ENCODE peak calls at places on chromosomes 6 and 20, in four cellular contexts. F is CD4-positive, CD25-positive, alpha-beta regulatory T cell; X is tibial nerve; G is psoas muscle. D is an unnamed sample.

GRCh38 chr6:36618366-36619355 is 24.5 kb downstream of the SRSF3 start:
- DNase-seq in F (no peak), X (no peak), G (no peak), D (peak; percentile 32)

GRCh38 chr6:116386581-116387299 is 16.0 kb downstream of the DSE start:
- DNase-seq in F (no peak), X (no peak), G (no peak), D (no peak)

GRCh38 chr20:58042626-58043025 is 185.8 kb downstream of the ANKRD60 start:
- DNase-seq in F (no peak), X (no peak), G (no peak), D (no peak)

GRCh38 chr20:49909499-49910339 is 5.6 kb downstream of the SPATA2 start:
- DNase-seq in F (no peak), X (no peak), G (peak; percentile 87), D (peak; percentile 65)

GRCh38 chr20:15902493-15902892 is 670.8 kb downstream of the KIF16B start:
- DNase-seq in F (no peak), X (no peak), G (no peak), D (no peak)

GRCh38 chr20:45792513-45793118 is 862 bp downstream of the DNTTIP1 start:
- DNase-seq in F (peak; percentile 5), X (no peak), G (no peak), D (no peak)

GRCh38 chr6:20791932-20792331 is 257.7 kb downstream of the CDKAL1 start:
- DNase-seq in F (no peak), X (no peak), G (no peak), D (no peak)

GRCh38 chr6:71287038-71287437 is 1.6 kb upstream of the OGFRL1 start:
- DNase-seq in F (no peak), X (peak; percentile 15), G (peak; percentile 42), D (peak; percentile 48)

GRCh38 chr20:10040070-10040970 is 5.5 kb downstream of the ANKEF1 start:
- DNase-seq in F (no peak), X (no peak), G (no peak), D (no peak)
- H3K27ac ChIP-seq in F (no peak overlapping the region), X (no peak overlapping the region), G (no peak overlapping the region), D (no peak overlapping the region)

GRCh38 chr6:143166247-143166695 is 105.6 kb downstream of the AIG1 start:
- DNase-seq in F (no peak), X (no peak), G (no peak), D (no peak)
- H3K4me3 ChIP-seq in F (no peak overlapping the region), X (no peak overlapping the region), G (no peak overlapping the region), D (no peak overlapping the region)

GRCh38 chr6:42745083-42745637 is 743 bp downstream of the TBCC start:
- DNase-seq in F (no peak), X (no peak), G (peak; percentile 77), D (peak; percentile 67)
- H3K27ac ChIP-seq in F (peak overlapping the region; percentile 91), X (peak overlapping the region; percentile 92), G (peak overlapping the region; percentile 99), D (peak overlapping the region; percentile 80)

GRCh38 chr6:142328070-142328469 is 26.3 kb downstream of the ADGRG6 start:
- DNase-seq in F (no peak), X (no peak), G (no peak), D (no peak)

GRCh38 chr6:142329486-142330113 is 27.8 kb downstream of the ADGRG6 start:
- DNase-seq in F (no peak), X (no peak), G (no peak), D (no peak)

GRCh38 chr6:142324111-142324510 is 22.3 kb downstream of the ADGRG6 start:
- DNase-seq in F (no peak), X (no peak), G (no peak), D (no peak)

GRCh38 chr6:142325111-142325510 is 23.3 kb downstream of the ADGRG6 start:
- DNase-seq in F (no peak), X (no peak), G (no peak), D (no peak)

GRCh38 chr6:142326539-142326938 is 24.7 kb downstream of the ADGRG6 start:
- DNase-seq in F (no peak), X (no peak), G (no peak), D (no peak)
- H3K4me3 ChIP-seq in F (no peak overlapping the region), X (no peak overlapping the region), G (no peak overlapping the region), D (no peak overlapping the region)

DNA sequence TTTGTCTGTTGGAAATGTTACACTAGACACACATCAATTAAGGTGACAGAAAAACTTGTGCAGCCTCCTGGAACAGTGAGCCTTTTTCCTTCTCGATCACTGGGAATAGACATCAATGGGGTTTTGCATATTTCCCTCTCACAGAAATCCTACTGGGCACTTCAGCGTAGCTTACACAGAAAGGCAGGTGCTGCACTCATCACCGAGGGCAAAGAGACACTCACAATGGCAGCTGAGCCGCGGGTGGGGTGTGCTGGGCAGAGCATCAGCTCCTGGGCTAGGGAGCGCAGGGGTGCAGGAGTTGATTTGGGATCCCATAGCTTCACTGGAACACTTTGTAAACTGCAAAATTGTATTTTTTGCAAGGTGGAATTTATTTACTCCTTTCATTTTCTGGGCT is 64.4 kb downstream of the THBS2 start:
- DNase-seq in F (no peak), X (no peak), G (no peak), D (no peak)
- H3K27ac ChIP-seq in F (no peak overlapping the region), X (peak overlapping the region; percentile 89), G (peak overlapping the region; percentile 46), D (peak overlapping the region; percentile 40)

GRCh38 chr6:16238057-16238657 is at the start of gene GMPR:
- DNase-seq in F (peak; percentile 58), X (peak; percentile 56), G (peak; percentile 91), D (peak; percentile 94)

GRCh38 chr6:16238658-16239089 is 287 bp downstream of the GMPR start:
- DNase-seq in F (peak; percentile 5), X (no peak), G (peak; percentile 58), D (no peak)

GRCh38 chr6:16237242-16237641 is 1.1 kb upstream of the GMPR start:
- DNase-seq in F (no peak), X (no peak), G (no peak), D (no peak)

GRCh38 chr6:16236009-16236501 is 2.3 kb upstream of the GMPR start:
- DNase-seq in F (no peak), X (no peak), G (no peak), D (no peak)

GRCh38 chr6:16236648-16237199 is 1.7 kb upstream of the GMPR start:
- DNase-seq in F (no peak), X (no peak), G (no peak), D (no peak)
- H3K4me3 ChIP-seq in F (peak overlapping the region; percentile 32), X (peak overlapping the region; percentile 10), G (peak overlapping the region; percentile 35), D (peak overlapping the region; percentile 7)

GRCh38 chr6:106628658-106629102 is 618 bp downstream of the RTN4IP1 start:
- DNase-seq in F (no peak), X (no peak), G (no peak), D (no peak)
- H3K27ac ChIP-seq in F (peak overlapping the region; percentile 87), X (no peak overlapping the region), G (peak overlapping the region; percentile 85), D (peak overlapping the region; percentile 83)

DNA sequence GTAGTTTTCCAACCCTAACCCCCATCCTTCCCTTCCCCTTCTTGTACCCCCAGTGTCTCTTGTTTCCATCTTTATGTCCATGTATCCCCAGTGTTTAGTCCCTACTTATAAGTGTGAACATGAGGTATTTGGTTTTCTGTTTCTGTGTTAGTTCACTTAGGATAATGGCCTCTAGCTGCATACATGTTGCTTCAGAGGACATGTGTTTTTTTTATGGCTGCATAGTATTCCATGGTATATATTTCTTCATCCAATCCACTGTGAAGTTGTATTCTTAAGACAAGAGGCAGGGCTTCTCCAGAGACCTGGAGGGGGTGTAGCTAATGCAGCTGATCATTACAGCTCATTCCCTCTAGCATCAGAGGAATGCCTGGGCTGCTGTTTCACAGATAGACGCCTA is 4.2 kb downstream of the DNAH8 start:
- DNase-seq in F (no peak), X (no peak), G (no peak), D (no peak)
- H3K4me3 ChIP-seq in F (no peak overlapping the region), X (no peak overlapping the region), G (no peak overlapping the region), D (no peak overlapping the region)

DNA sequence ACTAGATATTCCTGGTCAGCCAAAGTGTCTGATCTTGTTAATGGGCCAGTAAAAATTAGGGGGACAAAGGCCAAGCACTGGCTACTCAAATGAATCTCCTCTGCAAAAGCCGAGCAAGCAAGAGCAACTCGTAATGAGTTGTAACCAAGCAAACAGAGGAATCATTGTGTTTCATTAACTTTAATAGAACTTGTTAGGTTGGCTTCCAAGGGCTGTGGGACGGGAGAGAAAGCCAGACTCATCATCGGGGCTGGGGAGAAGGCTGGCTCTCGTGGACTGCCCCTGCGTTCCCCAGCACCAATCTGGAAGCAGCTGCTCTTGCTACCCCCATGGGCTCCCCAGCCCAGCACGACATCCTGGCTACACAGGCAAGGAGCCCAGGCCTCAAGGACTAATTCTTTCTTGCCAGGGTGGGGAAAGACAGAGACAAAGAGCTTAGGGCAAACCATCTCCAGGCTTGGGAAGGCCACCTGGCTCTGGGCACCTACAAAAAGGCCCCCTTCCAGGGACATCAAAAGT is 10.5 kb upstream of the SCUBE3 start:
- DNase-seq in F (no peak), X (no peak), G (no peak), D (no peak)
- H3K27ac ChIP-seq in F (no peak overlapping the region), X (peak overlapping the region; percentile 52), G (no peak overlapping the region), D (peak overlapping the region; percentile 2)

DNA sequence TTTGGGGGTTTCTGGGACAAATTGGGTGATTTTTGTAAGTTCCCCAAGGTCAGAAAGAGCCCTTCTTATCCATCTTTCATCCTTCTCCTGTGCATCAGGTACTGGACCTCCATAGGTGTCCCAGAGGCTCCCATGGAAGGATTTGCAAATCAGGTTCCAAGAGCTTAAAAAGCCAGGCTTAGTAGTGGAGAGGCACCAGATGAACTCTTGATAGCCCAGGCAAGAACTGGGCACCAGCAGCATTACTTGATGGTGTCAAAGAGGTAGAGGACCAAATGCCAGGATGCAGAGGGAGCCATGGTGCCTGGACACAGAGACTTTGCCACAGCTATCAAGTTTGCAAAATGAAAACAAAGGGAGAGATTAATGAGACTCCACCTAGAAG is 20.9 kb upstream of the TRAM2 start:
- DNase-seq in F (no peak), X (no peak), G (no peak), D (no peak)
- H3K4me3 ChIP-seq in F (no peak overlapping the region), X (no peak overlapping the region), G (peak overlapping the region; percentile 51), D (no peak overlapping the region)

D was measured in right cardiac atrium.